ENCODE peak calls at places on chromosome 17, in ten cellular contexts. One of them, this sample, is unnamed.
A peak's percentile ranks its signal among the peaks of the same experiment; 100 is the strongest.

GRCh38 chr17:31252741-31253140 is 44.3 kb downstream of the OMG start:
- DNase-seq in astrocyte of the spinal cord: no peak
- DNase-seq in NAMALWA: no peak
- DNase-seq in cardiac muscle cell: no peak
- DNase-seq in hepatic stellate cell: no peak
- DNase-seq in RWPE1: no peak
- DNase-seq in sciatic nerve: no peak
- DNase-seq in NCI-H1105 treated with DMSO at 0.1 percent for 48 hours: no peak
- DNase-seq in activated effector memory CD4-positive, alpha-beta T cell treated with anti-CD3 and anti-CD28 coated beads, Interleukin-2, amount 50 U/mL, for 16 hours: no peak
- DNase-seq in upper lobe of right lung: no peak
- DNase-seq in this sample: no peak

GRCh38 chr17:9329251-9329921 is 246.2 kb downstream of the STX8 start:
- DNase-seq in astrocyte of the spinal cord: no peak
- DNase-seq in NAMALWA: no peak
- DNase-seq in cardiac muscle cell: no peak
- DNase-seq in hepatic stellate cell: no peak
- DNase-seq in RWPE1: no peak
- DNase-seq in sciatic nerve: no peak
- DNase-seq in NCI-H1105 treated with DMSO at 0.1 percent for 48 hours: no peak
- DNase-seq in activated effector memory CD4-positive, alpha-beta T cell treated with anti-CD3 and anti-CD28 coated beads, Interleukin-2, amount 50 U/mL, for 16 hours: no peak
- DNase-seq in upper lobe of right lung: no peak
- DNase-seq in this sample: no peak

GRCh38 chr17:56808503-56808902 is 25.2 kb downstream of the C17orf67 start:
- DNase-seq in astrocyte of the spinal cord: no peak
- DNase-seq in NAMALWA: no peak
- DNase-seq in cardiac muscle cell: no peak
- DNase-seq in hepatic stellate cell: no peak
- DNase-seq in RWPE1: peak; percentile 89
- DNase-seq in sciatic nerve: no peak
- DNase-seq in NCI-H1105 treated with DMSO at 0.1 percent for 48 hours: peak; percentile 73
- DNase-seq in activated effector memory CD4-positive, alpha-beta T cell treated with anti-CD3 and anti-CD28 coated beads, Interleukin-2, amount 50 U/mL, for 16 hours: no peak
- DNase-seq in upper lobe of right lung: no peak
- DNase-seq in this sample: no peak

GRCh38 chr17:65551641-65552040 is 9.8 kb downstream of the AXIN2 start:
- DNase-seq in astrocyte of the spinal cord: no peak
- DNase-seq in NAMALWA: no peak
- DNase-seq in cardiac muscle cell: no peak
- DNase-seq in hepatic stellate cell: no peak
- DNase-seq in RWPE1: no peak
- DNase-seq in sciatic nerve: no peak
- DNase-seq in NCI-H1105 treated with DMSO at 0.1 percent for 48 hours: no peak
- DNase-seq in activated effector memory CD4-positive, alpha-beta T cell treated with anti-CD3 and anti-CD28 coated beads, Interleukin-2, amount 50 U/mL, for 16 hours: no peak
- DNase-seq in upper lobe of right lung: no peak
- DNase-seq in this sample: no peak

GRCh38 chr17:5499790-5500189 is 13.4 kb downstream of the MIS12 start:
- DNase-seq in astrocyte of the spinal cord: no peak
- DNase-seq in NAMALWA: no peak
- DNase-seq in cardiac muscle cell: peak; percentile 59
- DNase-seq in hepatic stellate cell: no peak
- DNase-seq in RWPE1: no peak
- DNase-seq in sciatic nerve: peak; percentile 56
- DNase-seq in NCI-H1105 treated with DMSO at 0.1 percent for 48 hours: peak; percentile 43
- DNase-seq in activated effector memory CD4-positive, alpha-beta T cell treated with anti-CD3 and anti-CD28 coated beads, Interleukin-2, amount 50 U/mL, for 16 hours: no peak
- DNase-seq in upper lobe of right lung: no peak
- DNase-seq in this sample: no peak

GRCh38 chr17:751269-752001 is 629 bp downstream of the GEMIN4 start:
- DNase-seq in astrocyte of the spinal cord: peak; percentile 34
- DNase-seq in NAMALWA: peak; percentile 66
- DNase-seq in cardiac muscle cell: peak; percentile 35
- DNase-seq in hepatic stellate cell: peak; percentile 58
- DNase-seq in RWPE1: peak; percentile 59
- DNase-seq in sciatic nerve: no peak
- DNase-seq in NCI-H1105 treated with DMSO at 0.1 percent for 48 hours: no peak
- DNase-seq in activated effector memory CD4-positive, alpha-beta T cell treated with anti-CD3 and anti-CD28 coated beads, Interleukin-2, amount 50 U/mL, for 16 hours: peak; percentile 83
- DNase-seq in upper lobe of right lung: peak; percentile 80
- DNase-seq in this sample: peak; percentile 72

GRCh38 chr17:36597866-36598777 is 3.3 kb upstream of the MRM1 start:
- DNase-seq in astrocyte of the spinal cord: no peak
- DNase-seq in NAMALWA: no peak
- DNase-seq in cardiac muscle cell: no peak
- DNase-seq in hepatic stellate cell: no peak
- DNase-seq in RWPE1: no peak
- DNase-seq in sciatic nerve: no peak
- DNase-seq in NCI-H1105 treated with DMSO at 0.1 percent for 48 hours: no peak
- DNase-seq in activated effector memory CD4-positive, alpha-beta T cell treated with anti-CD3 and anti-CD28 coated beads, Interleukin-2, amount 50 U/mL, for 16 hours: no peak
- DNase-seq in upper lobe of right lung: peak; percentile 13
- DNase-seq in this sample: no peak

GRCh38 chr17:51000835-51001638 is 119.6 kb downstream of the SPAG9 start:
- DNase-seq in astrocyte of the spinal cord: peak; percentile 82
- DNase-seq in NAMALWA: peak; percentile 85
- DNase-seq in cardiac muscle cell: peak; percentile 73
- DNase-seq in hepatic stellate cell: peak; percentile 40
- DNase-seq in RWPE1: peak; percentile 54
- DNase-seq in sciatic nerve: no peak
- DNase-seq in NCI-H1105 treated with DMSO at 0.1 percent for 48 hours: peak; percentile 57
- DNase-seq in activated effector memory CD4-positive, alpha-beta T cell treated with anti-CD3 and anti-CD28 coated beads, Interleukin-2, amount 50 U/mL, for 16 hours: no peak
- DNase-seq in upper lobe of right lung: no peak
- DNase-seq in this sample: no peak

GRCh38 chr17:40070895-40071719 is 8.3 kb downstream of the THRA start:
- DNase-seq in astrocyte of the spinal cord: no peak
- DNase-seq in NAMALWA: no peak
- DNase-seq in cardiac muscle cell: no peak
- DNase-seq in hepatic stellate cell: no peak
- DNase-seq in RWPE1: no peak
- DNase-seq in sciatic nerve: peak; percentile 85
- DNase-seq in NCI-H1105 treated with DMSO at 0.1 percent for 48 hours: no peak
- DNase-seq in activated effector memory CD4-positive, alpha-beta T cell treated with anti-CD3 and anti-CD28 coated beads, Interleukin-2, amount 50 U/mL, for 16 hours: no peak
- DNase-seq in upper lobe of right lung: peak; percentile 93
- DNase-seq in this sample: peak; percentile 90

GRCh38 chr17:14204084-14204483 is 32.6 kb downstream of the CDRT15 start:
- DNase-seq in astrocyte of the spinal cord: no peak
- DNase-seq in NAMALWA: no peak
- DNase-seq in cardiac muscle cell: no peak
- DNase-seq in hepatic stellate cell: no peak
- DNase-seq in RWPE1: no peak
- DNase-seq in sciatic nerve: no peak
- DNase-seq in NCI-H1105 treated with DMSO at 0.1 percent for 48 hours: no peak
- DNase-seq in activated effector memory CD4-positive, alpha-beta T cell treated with anti-CD3 and anti-CD28 coated beads, Interleukin-2, amount 50 U/mL, for 16 hours: peak; percentile 64
- DNase-seq in upper lobe of right lung: no peak
- DNase-seq in this sample: no peak

GRCh38 chr17:17343160-17343735 is 40.1 kb downstream of the NT5M start:
- DNase-seq in astrocyte of the spinal cord: no peak
- DNase-seq in NAMALWA: no peak
- DNase-seq in cardiac muscle cell: no peak
- DNase-seq in hepatic stellate cell: no peak
- DNase-seq in RWPE1: no peak
- DNase-seq in sciatic nerve: peak; percentile 34
- DNase-seq in NCI-H1105 treated with DMSO at 0.1 percent for 48 hours: no peak
- DNase-seq in activated effector memory CD4-positive, alpha-beta T cell treated with anti-CD3 and anti-CD28 coated beads, Interleukin-2, amount 50 U/mL, for 16 hours: peak; percentile 22
- DNase-seq in upper lobe of right lung: peak; percentile 45
- DNase-seq in this sample: peak; percentile 46

GRCh38 chr17:948284-948852 is 31.2 kb downstream of the NXN start:
- DNase-seq in astrocyte of the spinal cord: no peak
- DNase-seq in NAMALWA: no peak
- DNase-seq in cardiac muscle cell: no peak
- DNase-seq in hepatic stellate cell: no peak
- DNase-seq in RWPE1: no peak
- DNase-seq in sciatic nerve: no peak
- DNase-seq in NCI-H1105 treated with DMSO at 0.1 percent for 48 hours: no peak
- DNase-seq in activated effector memory CD4-positive, alpha-beta T cell treated with anti-CD3 and anti-CD28 coated beads, Interleukin-2, amount 50 U/mL, for 16 hours: no peak
- DNase-seq in upper lobe of right lung: no peak
- DNase-seq in this sample: peak; percentile 83

GRCh38 chr17:7835818-7836595 is 2.0 kb downstream of the KDM6B start:
- DNase-seq in astrocyte of the spinal cord: peak; percentile 70
- DNase-seq in NAMALWA: no peak
- DNase-seq in cardiac muscle cell: no peak
- DNase-seq in hepatic stellate cell: peak; percentile 63
- DNase-seq in RWPE1: no peak
- DNase-seq in sciatic nerve: peak; percentile 84
- DNase-seq in NCI-H1105 treated with DMSO at 0.1 percent for 48 hours: no peak
- DNase-seq in activated effector memory CD4-positive, alpha-beta T cell treated with anti-CD3 and anti-CD28 coated beads, Interleukin-2, amount 50 U/mL, for 16 hours: peak; percentile 80
- DNase-seq in upper lobe of right lung: peak; percentile 88
- DNase-seq in this sample: peak; percentile 90

GRCh38 chr17:652310-652709 is 62.3 kb downstream of the VPS53 start:
- DNase-seq in astrocyte of the spinal cord: peak; percentile 16
- DNase-seq in NAMALWA: no peak
- DNase-seq in cardiac muscle cell: no peak
- DNase-seq in hepatic stellate cell: no peak
- DNase-seq in RWPE1: no peak
- DNase-seq in sciatic nerve: peak; percentile 87
- DNase-seq in NCI-H1105 treated with DMSO at 0.1 percent for 48 hours: no peak
- DNase-seq in activated effector memory CD4-positive, alpha-beta T cell treated with anti-CD3 and anti-CD28 coated beads, Interleukin-2, amount 50 U/mL, for 16 hours: no peak
- DNase-seq in upper lobe of right lung: no peak
- DNase-seq in this sample: peak; percentile 96

GRCh38 chr17:31695456-31696090 is 163.5 kb downstream of the COPRS start:
- DNase-seq in astrocyte of the spinal cord: peak; percentile 30
- DNase-seq in NAMALWA: no peak
- DNase-seq in cardiac muscle cell: no peak
- DNase-seq in hepatic stellate cell: no peak
- DNase-seq in RWPE1: no peak
- DNase-seq in sciatic nerve: no peak
- DNase-seq in NCI-H1105 treated with DMSO at 0.1 percent for 48 hours: no peak
- DNase-seq in activated effector memory CD4-positive, alpha-beta T cell treated with anti-CD3 and anti-CD28 coated beads, Interleukin-2, amount 50 U/mL, for 16 hours: no peak
- DNase-seq in upper lobe of right lung: no peak
- DNase-seq in this sample: no peak

GRCh38 chr17:19651461-19652238 is 3.1 kb downstream of the ALDH3A2 start:
- DNase-seq in astrocyte of the spinal cord: no peak
- DNase-seq in NAMALWA: no peak
- DNase-seq in cardiac muscle cell: no peak
- DNase-seq in hepatic stellate cell: no peak
- DNase-seq in RWPE1: no peak
- DNase-seq in sciatic nerve: no peak
- DNase-seq in NCI-H1105 treated with DMSO at 0.1 percent for 48 hours: no peak
- DNase-seq in activated effector memory CD4-positive, alpha-beta T cell treated with anti-CD3 and anti-CD28 coated beads, Interleukin-2, amount 50 U/mL, for 16 hours: no peak
- DNase-seq in upper lobe of right lung: no peak
- DNase-seq in this sample: no peak

GRCh38 chr17:77373298-77374169 is 232.8 kb downstream of the SEC14L1 start:
- DNase-seq in astrocyte of the spinal cord: no peak
- DNase-seq in NAMALWA: peak; percentile 80
- DNase-seq in cardiac muscle cell: no peak
- DNase-seq in hepatic stellate cell: no peak
- DNase-seq in RWPE1: no peak
- DNase-seq in sciatic nerve: peak; percentile 80
- DNase-seq in NCI-H1105 treated with DMSO at 0.1 percent for 48 hours: no peak
- DNase-seq in activated effector memory CD4-positive, alpha-beta T cell treated with anti-CD3 and anti-CD28 coated beads, Interleukin-2, amount 50 U/mL, for 16 hours: peak; percentile 77
- DNase-seq in upper lobe of right lung: peak; percentile 79
- DNase-seq in this sample: peak; percentile 77

GRCh38 chr17:77707546-77707945 is 251.0 kb upstream of the TNRC6C start:
- DNase-seq in astrocyte of the spinal cord: no peak
- DNase-seq in NAMALWA: no peak
- DNase-seq in cardiac muscle cell: no peak
- DNase-seq in hepatic stellate cell: no peak
- DNase-seq in RWPE1: no peak
- DNase-seq in sciatic nerve: no peak
- DNase-seq in NCI-H1105 treated with DMSO at 0.1 percent for 48 hours: no peak
- DNase-seq in activated effector memory CD4-positive, alpha-beta T cell treated with anti-CD3 and anti-CD28 coated beads, Interleukin-2, amount 50 U/mL, for 16 hours: peak; percentile 9
- DNase-seq in upper lobe of right lung: no peak
- DNase-seq in this sample: no peak

GRCh38 chr17:36534881-36535668 is at the start of gene PIGW:
- DNase-seq in astrocyte of the spinal cord: peak; percentile 92
- DNase-seq in NAMALWA: peak; percentile 93
- DNase-seq in cardiac muscle cell: peak; percentile 93
- DNase-seq in hepatic stellate cell: peak; percentile 88
- DNase-seq in RWPE1: peak; percentile 91
- DNase-seq in sciatic nerve: peak; percentile 92
- DNase-seq in NCI-H1105 treated with DMSO at 0.1 percent for 48 hours: peak; percentile 81
- DNase-seq in activated effector memory CD4-positive, alpha-beta T cell treated with anti-CD3 and anti-CD28 coated beads, Interleukin-2, amount 50 U/mL, for 16 hours: peak; percentile 95
- DNase-seq in upper lobe of right lung: peak; percentile 96
- DNase-seq in this sample: peak; percentile 93

GRCh38 chr17:7294614-7295153 is at the start of gene YBX2:
- DNase-seq in astrocyte of the spinal cord: no peak
- DNase-seq in NAMALWA: peak; percentile 81
- DNase-seq in cardiac muscle cell: peak; percentile 96
- DNase-seq in hepatic stellate cell: peak; percentile 64
- DNase-seq in RWPE1: peak; percentile 93
- DNase-seq in sciatic nerve: no peak
- DNase-seq in NCI-H1105 treated with DMSO at 0.1 percent for 48 hours: peak; percentile 90
- DNase-seq in activated effector memory CD4-positive, alpha-beta T cell treated with anti-CD3 and anti-CD28 coated beads, Interleukin-2, amount 50 U/mL, for 16 hours: peak; percentile 91
- DNase-seq in upper lobe of right lung: peak; percentile 80
- DNase-seq in this sample: no peak

GRCh38 chr17:75260679-75261335 is 599 bp downstream of the GGA3 start:
- DNase-seq in astrocyte of the spinal cord: no peak
- DNase-seq in NAMALWA: peak; percentile 30
- DNase-seq in cardiac muscle cell: no peak
- DNase-seq in hepatic stellate cell: no peak
- DNase-seq in RWPE1: no peak
- DNase-seq in sciatic nerve: no peak
- DNase-seq in NCI-H1105 treated with DMSO at 0.1 percent for 48 hours: no peak
- DNase-seq in activated effector memory CD4-positive, alpha-beta T cell treated with anti-CD3 and anti-CD28 coated beads, Interleukin-2, amount 50 U/mL, for 16 hours: no peak
- DNase-seq in upper lobe of right lung: no peak
- DNase-seq in this sample: no peak